ENCODE peak calls at places on chromosomes 1 and 21, in four cellular contexts. H is NCI-H1092, N is COR-L47, I is T-cell. W is an unnamed sample.
A peak's percentile ranks its signal among the peaks of the same experiment; 100 is the strongest.

GRCh38 chr1:230464618-230465017 is 38.5 kb upstream of the PGBD5 start:
- DNase-seq in I (no peak), N (no peak), H (peak; percentile 44), W (no peak)

GRCh38 chr1:37127254-37127748 is 93.0 kb upstream of the GRIK3 start:
- DNase-seq in H (no peak), N (no peak), I (no peak), W (no peak)

GRCh38 chr1:17563494-17564281 is 24.2 kb downstream of the ARHGEF10L start:
- DNase-seq in I (no peak), N (no peak), H (no peak), W (no peak)

GRCh38 chr21:34909492-34910292 is 139.4 kb downstream of the RUNX1 start:
- DNase-seq in H (no peak), N (no peak), I (no peak), W (no peak)

GRCh38 chr1:64469614-64469976 is 334 bp upstream of the CACHD1 start:
- DNase-seq in I (no peak), H (no peak), N (no peak), W (no peak)

GRCh38 chr1:201552941-201553341 is 14.0 kb downstream of the NAV1 start:
- DNase-seq in I (no peak), N (peak; percentile 29), H (no peak), W (no peak)

GRCh38 chr21:40242586-40242985 is 375.3 kb downstream of the PCP4 start:
- DNase-seq in N (no peak), I (no peak), H (no peak), W (no peak)

GRCh38 chr21:17931080-17931479 is 111.9 kb upstream of the C21orf91 start:
- DNase-seq in N (no peak), I (no peak), H (no peak), W (no peak)

GRCh38 chr1:219174672-219175564 is 1.2 kb downstream of the LYPLAL1 start:
- DNase-seq in I (peak; percentile 28), H (no peak), N (no peak), W (no peak)

GRCh38 chr1:82106672-82107071 is 305.9 kb downstream of the ADGRL2 start:
- DNase-seq in I (no peak), N (no peak), H (no peak), W (no peak)

GRCh38 chr21:16082038-16082816 is 352.4 kb downstream of the USP25 start:
- DNase-seq in I (no peak), H (no peak), N (peak; percentile 5), W (peak; percentile 3)

GRCh38 chr1:221759436-221759835 is 17.5 kb upstream of the DUSP10 start:
- DNase-seq in I (no peak), N (no peak), H (no peak), W (no peak)

GRCh38 chr21:29091032-29091431 is 17.6 kb upstream of the CCT8 start:
- DNase-seq in N (no peak), H (no peak), I (no peak), W (no peak)

GRCh38 chr1:200660719-200661118 is 9.0 kb downstream of the DDX59 start:
- DNase-seq in N (no peak), H (no peak), I (no peak), W (no peak)

GRCh38 chr1:211753649-211754251 is 76.8 kb downstream of the LPGAT1 start:
- DNase-seq in I (no peak), N (no peak), H (no peak), W (no peak)

GRCh38 chr1:202291961-202292712 is 49.6 kb downstream of the UBE2T start:
- DNase-seq in H (no peak), N (no peak), I (no peak), W (no peak)

GRCh38 chr1:157856538-157856937 is 14.9 kb upstream of the CD5L start:
- DNase-seq in I (no peak), H (no peak), N (no peak), W (no peak)

GRCh38 chr1:114510235-114511047 is 562 bp downstream of the TRIM33 start:
- DNase-seq in N (peak; percentile 10), H (peak; percentile 8), I (peak; percentile 51), W (no peak)

GRCh38 chr1:63774617-63775417 is 1.0 kb downstream of the ROR1 start:
- DNase-seq in N (no peak), I (no peak), H (no peak), W (no peak)

GRCh38 chr1:183331095-183331742 is 87.0 kb downstream of the NMNAT2 start:
- DNase-seq in N (peak; percentile 58), I (no peak), H (no peak), W (no peak)

GRCh38 chr1:154956557-154956956 is 658 bp upstream of the PBXIP1 start:
- DNase-seq in I (no peak), H (no peak), N (no peak), W (no peak)

GRCh38 chr1:30188999-30189398 is 534.4 kb downstream of the MATN1 start:
- DNase-seq in H (no peak), N (no peak), I (no peak), W (no peak)

GRCh38 chr1:26794391-26794790 is 6.6 kb downstream of the PIGV start:
- DNase-seq in N (no peak), H (no peak), I (no peak), W (no peak)

GRCh38 chr1:85379203-85380136 is 85.5 kb downstream of the DDAH1 start:
- DNase-seq in I (no peak), N (no peak), H (no peak), W (no peak)

GRCh38 chr1:155910621-155911121 is 478 bp downstream of the RIT1 start:
- DNase-seq in I (peak; percentile 4), H (peak; percentile 25), N (peak; percentile 38), W (no peak)

GRCh38 chr1:6588893-6589481 is 9.2 kb downstream of the ZBTB48 start:
- DNase-seq in N (no peak), H (no peak), I (no peak), W (no peak)

GRCh38 chr1:212699104-212699838 is 369 bp downstream of the BATF3 start:
- DNase-seq in H (no peak), I (peak; percentile 40), N (peak; percentile 45), W (no peak)

GRCh38 chr1:14599787-14600186 is 1.3 kb downstream of the KAZN start:
- DNase-seq in I (no peak), N (no peak), H (no peak), W (no peak)